ENCODE peak calls at places on chromosomes 4 and X, in seven cellular contexts. P, Y, H, V, K, O and G are unnamed samples.
A peak's percentile ranks its signal among the peaks of the same experiment; 100 is the strongest.

GRCh38 chrX:54288277-54288676 is 69.6 kb downstream of the WNK3 start:
- DNase-seq in P (no peak), Y (no peak), H (no peak), V (no peak), K (no peak), O (no peak), G (no peak)

GRCh38 chr4:52813546-52813945 is 48.6 kb upstream of the RASL11B start:
- DNase-seq in P (no peak), Y (no peak), H (no peak), V (peak; percentile 33), K (no peak), O (no peak), G (no peak)

GRCh38 chrX:38973327-38973726 is 172.1 kb downstream of the MID1IP1 start:
- DNase-seq in P (no peak), Y (no peak), H (no peak), V (peak; percentile 64), K (no peak), O (no peak), G (no peak)

GRCh38 chrX:53287493-53288138 is 6.2 kb upstream of the IQSEC2 start:
- DNase-seq in P (peak; percentile 55), Y (peak; percentile 44), H (peak; percentile 88), V (peak; percentile 63), K (peak; percentile 81), O (peak; percentile 89), G (peak; percentile 15)

GRCh38 chr4:3402409-3403103 is 39.2 kb upstream of the HGFAC start:
- DNase-seq in P (no peak), Y (no peak), H (no peak), V (peak; percentile 27), K (peak; percentile 70), O (no peak), G (no peak)

GRCh38 chr4:40209401-40209800 is 12.6 kb downstream of the RHOH start:
- DNase-seq in P (no peak), Y (no peak), H (no peak), V (no peak), K (no peak), O (no peak), G (no peak)

GRCh38 chr4:123673971-123674370 is 277.4 kb downstream of the SPRY1 start:
- DNase-seq in P (no peak), Y (no peak), H (no peak), V (no peak), K (no peak), O (no peak), G (no peak)

GRCh38 chrX:39736219-39737211 is 361.2 kb downstream of the BCOR start:
- DNase-seq in P (peak; percentile 81), Y (peak; percentile 87), H (peak; percentile 91), V (peak; percentile 68), K (peak; percentile 95), O (peak; percentile 92), G (peak; percentile 59)

GRCh38 chr4:183760326-183760725 is 101.2 kb downstream of the TRAPPC11 start:
- DNase-seq in P (no peak), Y (no peak), H (no peak), V (no peak), K (no peak), O (no peak), G (no peak)

GRCh38 chr4:126715681-126716080 is 917.1 kb upstream of the INTU start:
- DNase-seq in P (no peak), Y (no peak), H (no peak), V (no peak), K (no peak), O (no peak), G (no peak)

GRCh38 chr4:2843909-2844584 is 403 bp downstream of the ADD1 start:
- DNase-seq in P (peak; percentile 65), Y (peak; percentile 64), H (peak; percentile 67), V (peak; percentile 25), K (no peak), O (peak; percentile 81), G (no peak)

DNA sequence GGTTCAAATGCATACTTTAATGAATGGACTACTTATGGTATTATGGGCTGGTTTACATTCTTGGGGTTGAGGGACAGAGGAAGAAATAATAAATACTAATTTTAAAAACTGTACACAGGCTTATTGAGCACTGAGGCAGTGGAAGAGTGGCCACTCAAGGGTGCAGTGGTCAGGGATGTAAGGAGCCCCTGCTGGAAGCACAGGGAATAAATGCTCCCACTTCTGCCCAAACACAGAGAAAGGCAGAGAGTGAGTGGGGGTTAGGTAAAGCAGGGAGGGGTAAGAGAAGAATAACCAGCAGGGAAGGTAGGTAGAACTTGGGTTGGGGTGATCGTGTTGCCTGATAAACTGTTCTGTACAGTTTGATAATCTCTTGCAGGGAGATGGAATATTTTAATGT is 60.0 kb downstream of the GAB1 start:
- DNase-seq in P (no peak), Y (no peak), H (no peak), V (no peak), K (no peak), O (no peak), G (no peak)
- TF ChIP-seq CTCF in P (no peak), Y (no peak), H (no peak), V (peak; percentile 11), K (no peak), O (no peak), G (no peak)

GRCh38 chr4:6909970-6910339 is 329 bp downstream of the TBC1D14 start:
- DNase-seq in P (peak; percentile 57), Y (peak; percentile 59), H (peak; percentile 58), V (no peak), K (no peak), O (peak; percentile 68), G (no peak)
- H3K27ac ChIP-seq in P (peak overlapping the region; percentile 99), Y (peak overlapping the region; percentile 97), H (peak overlapping the region; percentile 18), V (no peak overlapping the region), K (peak overlapping the region; percentile 99), O (peak overlapping the region; percentile 99), G (peak overlapping the region; percentile 100)

GRCh38 chr4:87006531-87007344 is 71.9 kb downstream of the AFF1 start:
- DNase-seq in P (peak; percentile 94), Y (peak; percentile 96), H (peak; percentile 97), V (peak; percentile 96), K (peak; percentile 95), O (peak; percentile 97), G (peak; percentile 86)
- H3K4me1 ChIP-seq in P (peaks cover 10% of the 10 kb centered on the region), Y (peaks cover 39% of the 10 kb centered on the region), H (peaks cover 7% of the 10 kb centered on the region), V (peaks cover 6% of the 10 kb centered on the region), K (peaks cover 20% of the 10 kb centered on the region), O (peaks cover 66% of the 10 kb centered on the region), G (no peaks in the 10 kb centered on the region)

DNA sequence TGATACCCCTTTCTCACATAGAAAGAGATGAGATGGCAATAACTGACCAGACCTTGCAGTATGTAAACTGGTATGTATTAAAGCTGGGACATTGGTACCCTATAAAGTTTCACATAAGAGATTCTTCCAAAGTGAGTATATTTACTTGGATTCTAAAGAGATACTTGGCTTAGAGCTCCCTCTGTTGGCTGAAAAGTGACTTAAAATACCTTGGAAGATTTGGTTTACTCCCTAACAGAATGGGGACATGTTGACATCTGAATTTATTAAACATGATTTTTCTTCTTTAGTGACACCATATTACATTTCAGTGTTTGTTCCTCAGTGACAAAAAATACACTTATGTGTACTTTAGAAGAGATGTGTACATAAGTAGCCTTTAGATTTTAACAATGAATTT is 47.9 kb upstream of the RGN start:
- DNase-seq in P (no peak), Y (no peak), H (no peak), V (peak; percentile 80), K (no peak), O (no peak), G (peak; percentile 66)
- TF ChIP-seq CTCF in P (peak; percentile 33), Y (peak; percentile 74), H (peak; percentile 68), V (peak; percentile 14), K (peak; percentile 11), O (peak; percentile 62), G (peak; percentile 66)

GRCh38 chr4:119655111-119655837 is 26.7 kb upstream of the PDE5A start:
- DNase-seq in P (no peak), Y (no peak), H (no peak), V (peak; percentile 36), K (no peak), O (no peak), G (no peak)

GRCh38 chr4:119656986-119657635 is 28.5 kb upstream of the PDE5A start:
- DNase-seq in P (no peak), Y (no peak), H (no peak), V (no peak), K (no peak), O (no peak), G (no peak)

GRCh38 chr4:119653990-119654389 is 25.4 kb upstream of the PDE5A start:
- DNase-seq in P (no peak), Y (no peak), H (no peak), V (no peak), K (no peak), O (no peak), G (no peak)

GRCh38 chr4:119659576-119659975 is 31.0 kb upstream of the PDE5A start:
- DNase-seq in P (no peak), Y (no peak), H (no peak), V (peak; percentile 94), K (no peak), O (no peak), G (no peak)

DNA sequence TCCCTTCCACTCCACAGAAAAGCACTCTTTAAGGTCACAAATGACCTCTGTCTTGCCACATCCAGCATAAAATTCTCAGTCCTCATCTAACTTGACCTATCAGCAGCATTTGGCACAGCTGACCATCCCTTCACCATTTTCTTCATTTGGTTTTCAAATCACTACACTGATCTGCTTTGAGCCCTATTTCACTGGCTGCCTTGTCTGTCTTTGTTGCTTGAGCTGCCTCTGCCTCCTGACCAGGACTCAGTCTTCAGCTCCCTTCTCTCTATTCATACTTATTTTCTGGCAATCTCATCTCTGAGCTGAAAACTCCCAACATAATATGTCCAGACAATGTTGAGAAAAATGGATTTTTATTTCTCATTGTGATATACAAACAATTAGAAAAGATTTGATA is 27.7 kb upstream of the PDE5A start:
- DNase-seq in P (no peak), Y (no peak), H (no peak), V (no peak), K (no peak), O (no peak), G (no peak)
- H3K27ac ChIP-seq in P (no peak overlapping the region), Y (no peak overlapping the region), H (no peak overlapping the region), V (peak overlapping the region; percentile 31), K (peak overlapping the region; percentile 53), O (no peak overlapping the region), G (no peak overlapping the region)

GRCh38 chr4:145888393-145888792 is 50.2 kb downstream of the ZNF827 start:
- DNase-seq in P (no peak), Y (no peak), H (no peak), V (no peak), K (no peak), O (no peak), G (no peak)

GRCh38 chr4:145891958-145892357 is 46.7 kb downstream of the ZNF827 start:
- DNase-seq in P (no peak), Y (no peak), H (no peak), V (no peak), K (no peak), O (no peak), G (no peak)

GRCh38 chr4:145887241-145887964 is 51.2 kb downstream of the ZNF827 start:
- DNase-seq in P (peak; percentile 56), Y (no peak), H (peak; percentile 45), V (peak; percentile 81), K (no peak), O (no peak), G (no peak)

GRCh38 chr4:145886871-145887240 is 51.8 kb downstream of the ZNF827 start:
- DNase-seq in P (no peak), Y (no peak), H (no peak), V (no peak), K (no peak), O (no peak), G (no peak)

GRCh38 chr4:145890689-145891088 is 47.9 kb downstream of the ZNF827 start:
- DNase-seq in P (no peak), Y (no peak), H (no peak), V (no peak), K (no peak), O (no peak), G (no peak)
- H3K4me1 ChIP-seq in P (peaks cover 7% of the 10 kb centered on the region), Y (no peaks in the 10 kb centered on the region), H (peaks cover 3% of the 10 kb centered on the region), V (peaks cover 2% of the 10 kb centered on the region), K (peaks cover 14% of the 10 kb centered on the region), O (peaks cover 30% of the 10 kb centered on the region), G (peaks cover 15% of the 10 kb centered on the region)